ENCODE peak calls at places on chromosomes 13 and 19, in five cellular contexts. G is heart left ventricle, V is C1 segment of cervical spinal cord, Z is breast epithelium, E is glutamatergic neuron. X is an unnamed sample.

GRCh38 chr19:18932216-18932841 is 8.7 kb downstream of the HOMER3 start:
- DNase-seq in G (peak; percentile 91), V (no peak), Z (peak; percentile 61), E (peak; percentile 89), X (no peak)

GRCh38 chr19:33718668-33719259 is 77.9 kb upstream of the KCTD15 start:
- DNase-seq in G (no peak), V (no peak), Z (no peak), E (peak; percentile 54), X (no peak)

GRCh38 chr13:27619093-27619705 is 1.1 kb downstream of the LNX2 start:
- DNase-seq in G (no peak), V (no peak), Z (no peak), E (no peak), X (no peak)

GRCh38 chr19:34218818-34219164 is 35.6 kb upstream of the GARRE1 start:
- DNase-seq in G (no peak), V (no peak), Z (no peak), E (no peak), X (no peak)

GRCh38 chr19:492091-492531 is 4.2 kb upstream of the MADCAM1 start:
- DNase-seq in G (peak; percentile 67), V (no peak), Z (no peak), E (peak; percentile 53), X (no peak)

GRCh38 chr13:96551540-96551939 is 442.7 kb downstream of the OXGR1 start:
- DNase-seq in G (no peak), V (no peak), Z (no peak), E (no peak), X (no peak)

GRCh38 chr19:1847684-1848398 is 442 bp downstream of the REXO1 start:
- DNase-seq in G (peak; percentile 68), V (no peak), Z (no peak), E (peak; percentile 76), X (no peak)

GRCh38 chr19:12949363-12950284 is 4.0 kb downstream of the RAD23A start:
- DNase-seq in G (no peak), V (no peak), Z (no peak), E (no peak), X (no peak)